ENCODE peak calls at places on chromosomes 2 and 18, in nine cellular contexts. V is Right ventricle myocardium superior; L is H54; U is right cardiac atrium; D is AML-193; G is stimulated activated CD4-positive, alpha-beta T cell treated with anti-CD3 and anti-CD28 coated beads, Interleukin-15, amount 100 ng/mL, for 24 hours; I is T-cell; S is occipital lobe; K is effector CD4-positive, alpha-beta T cell. Q is an unnamed sample.
A peak's percentile ranks its signal among the peaks of the same experiment; 100 is the strongest.

GRCh38 chr18:47975701-47976100 is 45.2 kb upstream of the SMAD2 start:
- DNase-seq in K (no peak), I (no peak), V (no peak), D (no peak), S (no peak), L (no peak), G (no peak), U (no peak), Q (no peak)

GRCh38 chr2:174878537-174879147 is 114.4 kb upstream of the CHRNA1 start:
- DNase-seq in U (no peak), K (no peak), G (no peak), D (no peak), S (no peak), L (no peak), I (no peak), V (no peak), Q (no peak)

GRCh38 chr2:179235463-179236108 is 29.0 kb downstream of the SESTD1 start:
- DNase-seq in K (no peak), I (no peak), U (no peak), L (no peak), D (no peak), S (no peak), G (no peak), V (no peak), Q (no peak)

GRCh38 chr2:215579809-215580208 is 143.9 kb upstream of the FN1 start:
- DNase-seq in K (no peak), L (no peak), I (no peak), G (no peak), D (no peak), V (no peak), U (no peak), S (no peak), Q (no peak)

GRCh38 chr2:30135541-30135940 is 11.3 kb upstream of the YPEL5 start:
- DNase-seq in D (no peak), G (no peak), I (no peak), L (no peak), K (no peak), S (no peak), U (no peak), V (no peak), Q (no peak)

GRCh38 chr2:200308001-200308400 is 1.5 kb downstream of the SPATS2L start:
- DNase-seq in G (no peak), K (no peak), U (no peak), S (no peak), V (no peak), L (no peak), D (no peak), I (no peak), Q (no peak)

GRCh38 chr2:64888591-64889309 is 100.4 kb upstream of the SLC1A4 start:
- DNase-seq in U (no peak), D (peak; percentile 18), V (no peak), G (no peak), I (no peak), K (no peak), S (no peak), L (peak; percentile 48), Q (no peak)

GRCh38 chr2:240464514-240465241 is 29.2 kb downstream of the GPC1 start:
- DNase-seq in I (no peak), L (no peak), S (no peak), K (no peak), D (no peak), V (no peak), U (peak; percentile 57), G (no peak), Q (peak; percentile 24)

GRCh38 chr18:35019929-35020328 is 21.3 kb upstream of the MAPRE2 start:
- DNase-seq in V (no peak), I (no peak), K (no peak), L (no peak), S (no peak), U (no peak), G (no peak), D (no peak), Q (no peak)

GRCh38 chr2:3689998-3690748 is 13.2 kb upstream of the DCDC2C start:
- DNase-seq in I (no peak), U (no peak), G (no peak), K (no peak), L (no peak), D (no peak), V (no peak), S (no peak), Q (no peak)

GRCh38 chr2:42519624-42520023 is 25.8 kb upstream of the KCNG3 start:
- DNase-seq in I (no peak), L (no peak), S (no peak), K (no peak), U (no peak), V (no peak), G (no peak), D (no peak), Q (no peak)

GRCh38 chr2:172397136-172397825 is 30.1 kb upstream of the ITGA6 start:
- DNase-seq in U (peak; percentile 16), I (no peak), G (no peak), V (no peak), K (no peak), L (no peak), D (no peak), S (no peak), Q (no peak)

GRCh38 chr2:200756618-200757321 is 54.9 kb upstream of the BZW1 start:
- DNase-seq in V (no peak), G (no peak), S (no peak), K (no peak), U (no peak), D (no peak), L (peak; percentile 81), I (no peak), Q (no peak)

GRCh38 chr2:160482673-160483072 is 10.9 kb downstream of the RBMS1 start:
- DNase-seq in D (no peak), G (no peak), K (peak; percentile 16), I (no peak), V (no peak), U (no peak), L (no peak), S (no peak), Q (no peak)

GRCh38 chr2:179932786-179933185 is 71.4 kb upstream of the ZNF385B start:
- DNase-seq in V (peak; percentile 62), U (peak; percentile 59), S (no peak), I (no peak), L (no peak), G (no peak), K (no peak), D (no peak), Q (peak; percentile 63)

Q was measured in left ventricle myocardium superior.